ENCODE peak calls at places on chromosomes 2 and 18, in six cellular contexts. X is epithelial cell of esophagus; G is thyroid gland; U is Peyer's patch; V is CD4-positive, alpha-beta T cell; M is gastrocnemius medialis. L is an unnamed sample.

GRCh38 chr2:70984576-70985282 is 6.3 kb downstream of the ANKRD53 start:
- DNase-seq in G (peak), X (peak), U (peak), M (no peak), V (peak), L (peak)

GRCh38 chr18:70431203-70431624 is 142.4 kb downstream of the SOCS6 start:
- DNase-seq in U (no peak), M (no peak), X (peak), V (no peak), G (no peak), L (no peak)

GRCh38 chr18:67633939-67634338 is 117.4 kb upstream of the DSEL start:
- DNase-seq in G (no peak), M (no peak), X (no peak), V (no peak), U (no peak), L (no peak)

GRCh38 chr2:70498054-70498453 is 55.6 kb downstream of the TGFA start:
- DNase-seq in X (peak), V (no peak), G (no peak), M (no peak), U (no peak), L (no peak)

GRCh38 chr18:60090170-60090569 is 190.4 kb downstream of the PMAIP1 start:
- DNase-seq in G (no peak), V (no peak), U (no peak), M (no peak), X (peak), L (no peak)

GRCh38 chr2:38876407-38876806 is 631 bp downstream of the MORN2 start:
- DNase-seq in U (no peak), V (no peak), G (no peak), X (no peak), M (no peak), L (no peak)

GRCh38 chr2:8680931-8681760 is 710 bp upstream of the ID2 start:
- DNase-seq in M (no peak), V (peak), G (peak), X (peak), U (peak), L (no peak)

GRCh38 chr2:168449419-168449818 is 6.7 kb upstream of the CERS6 start:
- DNase-seq in V (no peak), M (no peak), G (no peak), X (no peak), U (no peak), L (no peak)

GRCh38 chr2:124046332-124046731 is 21.2 kb downstream of the CNTNAP5 start:
- DNase-seq in X (no peak), G (no peak), V (no peak), M (no peak), U (no peak), L (no peak)

GRCh38 chr2:64439194-64439593 is 14.8 kb upstream of the LGALSL start:
- DNase-seq in G (peak), U (no peak), X (no peak), M (no peak), V (no peak), L (no peak)

GRCh38 chr2:181991171-181991885 is 5.7 kb downstream of the PPP1R1C start:
- DNase-seq in G (no peak), V (no peak), U (no peak), X (no peak), M (no peak), L (peak)

GRCh38 chr2:241576293-241576654 is 17.7 kb downstream of the BOK start:
- DNase-seq in X (no peak), G (no peak), M (no peak), U (peak), V (no peak), L (no peak)

GRCh38 chr2:1602359-1603010 is 141.8 kb downstream of the PXDN start:
- DNase-seq in V (no peak), X (no peak), G (no peak), U (peak), M (no peak), L (no peak)

GRCh38 chr2:37923308-37924055 is 1.6 kb upstream of the RMDN2 start:
- DNase-seq in X (no peak), V (no peak), U (no peak), M (no peak), G (no peak), L (no peak)

GRCh38 chr18:36078751-36079529 is 11.6 kb upstream of the RPRD1A start:
- DNase-seq in V (no peak), G (no peak), X (no peak), U (no peak), M (no peak), L (no peak)

GRCh38 chr2:109318150-109318948 is 189.3 kb downstream of the SH3RF3 start:
- DNase-seq in U (peak), M (peak), G (peak), X (peak), V (no peak), L (no peak)

GRCh38 chr18:2994190-2994589 is 18.8 kb downstream of the LPIN2 start:
- DNase-seq in U (no peak), V (no peak), M (no peak), G (no peak), X (no peak), L (no peak)

GRCh38 chr2:235287369-235287722 is 206.5 kb upstream of the AGAP1 start:
- DNase-seq in M (no peak), U (no peak), V (no peak), G (no peak), X (no peak), L (no peak)
- TF ChIP-seq CTCF in M (no peak), U (no peak), V (no peak), G (no peak), X (no peak), L (no peak)

GRCh38 chr2:202035089-202035940 is 1.7 kb downstream of the FZD7 start:
- DNase-seq in M (peak), U (peak), X (peak), G (peak), V (no peak), L (no peak)
- TF ChIP-seq CTCF in M (peak), U (no peak), X (peak), G (peak), V (no peak), L (peak)

GRCh38 chr2:219176818-219177593 is at the start of gene CNPPD1:
- DNase-seq in U (peak), G (peak), M (peak), V (peak), X (peak), L (peak)

GRCh38 chr2:219179601-219180465 is 1.8 kb downstream of the RETREG2 start:
- DNase-seq in V (no peak), X (no peak), U (no peak), G (no peak), M (no peak), L (no peak)

GRCh38 chr2:219177594-219178376 is at the start of gene RETREG2:
- DNase-seq in V (peak), X (peak), M (peak), G (peak), U (peak), L (peak)

GRCh38 chr2:219180961-219181360 is 2.9 kb downstream of the RETREG2 start:
- DNase-seq in V (no peak), U (no peak), G (no peak), X (no peak), M (no peak), L (no peak)

DNA sequence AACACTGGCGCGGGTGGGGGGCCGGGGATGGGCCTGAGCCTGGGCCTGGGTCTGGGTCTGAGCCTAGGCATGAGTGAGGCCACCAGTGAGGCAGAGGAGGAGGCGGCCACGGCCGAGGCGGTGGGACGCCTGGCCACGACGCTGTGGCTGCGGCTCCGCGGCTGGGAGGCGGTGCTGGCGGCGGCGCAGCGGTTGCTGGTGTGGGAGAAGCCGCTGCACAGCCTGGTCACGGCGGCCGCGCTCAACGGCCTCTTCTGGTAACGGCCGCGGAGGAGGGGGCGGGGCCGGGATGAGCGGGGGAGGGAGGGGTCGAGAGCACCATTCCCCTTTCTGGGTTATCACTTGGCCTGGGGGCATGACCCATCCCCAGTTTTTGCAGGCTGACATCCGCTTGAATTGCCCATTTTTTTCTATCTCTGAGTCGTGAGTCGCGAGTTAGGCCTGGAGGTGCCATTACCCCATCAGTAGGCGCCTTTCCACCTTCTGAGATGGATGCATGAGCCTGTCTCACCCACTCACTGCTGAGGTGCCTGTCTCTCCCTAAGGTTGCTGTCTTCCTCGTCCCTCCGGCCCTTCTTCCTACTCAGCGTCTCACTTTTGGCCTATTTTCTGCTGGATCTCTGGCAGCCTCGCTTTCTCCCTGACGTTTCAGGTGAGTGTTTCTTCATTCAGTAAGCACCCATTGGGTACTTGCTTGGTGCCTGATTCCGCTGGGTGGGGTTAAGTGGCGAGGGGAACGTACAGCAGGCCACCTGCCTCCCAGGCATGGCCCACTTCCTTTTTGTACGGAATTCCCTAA is 501 bp downstream of the RETREG2 start:
- DNase-seq in X (peak), G (peak), M (peak), U (no peak), V (no peak), L (peak)
- TF ChIP-seq CTCF in X (no peak), G (no peak), M (no peak), U (no peak), V (no peak), L (no peak)

GRCh38 chr2:229164545-229165249 is 106.4 kb downstream of the PID1 start:
- DNase-seq in G (no peak), X (peak), M (no peak), U (no peak), V (no peak), L (no peak)
- TF ChIP-seq CTCF in G (no peak), X (no peak), M (no peak), U (no peak), V (no peak), L (no peak)

DNA sequence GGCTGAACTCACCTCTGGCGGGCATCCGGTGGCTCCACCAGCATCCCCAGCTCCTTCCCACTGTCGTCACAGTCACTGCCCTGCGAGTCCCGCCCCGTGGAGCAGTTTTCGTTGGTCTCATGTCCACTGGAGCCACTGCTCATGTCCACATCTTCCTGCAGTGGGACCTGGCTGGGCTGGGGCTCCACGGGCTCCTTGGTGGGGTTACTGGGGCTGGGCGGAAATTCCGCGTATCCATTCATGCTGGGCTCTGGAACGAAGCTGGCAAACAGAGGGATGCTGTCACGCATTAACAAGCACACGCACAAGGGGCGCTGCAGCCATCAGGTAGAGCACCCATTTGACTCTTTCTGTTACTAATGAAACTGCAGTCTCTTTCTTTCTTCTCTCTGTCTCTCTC is 10.7 kb downstream of the PER2 start:
- DNase-seq in U (peak), X (no peak), M (no peak), V (no peak), G (peak), L (no peak)
- TF ChIP-seq CTCF in U (no peak), X (no peak), M (no peak), V (no peak), G (no peak), L (no peak)

GRCh38 chr2:159753797-159754196 is 41.5 kb downstream of the MARCHF7 start:
- DNase-seq in V (no peak), G (no peak), X (no peak), M (no peak), U (no peak), L (no peak)

GRCh38 chr2:159755014-159755413 is 42.7 kb downstream of the MARCHF7 start:
- DNase-seq in V (no peak), X (no peak), M (no peak), G (no peak), U (no peak), L (no peak)

GRCh38 chr2:159758686-159759085 is 39.3 kb downstream of the CD302 start:
- DNase-seq in M (no peak), G (no peak), X (peak), V (no peak), U (no peak), L (no peak)

GRCh38 chr2:159758239-159758638 is 39.8 kb downstream of the CD302 start:
- DNase-seq in G (no peak), X (no peak), M (no peak), V (no peak), U (no peak), L (no peak)

GRCh38 chr2:159755788-159756187 is 42.2 kb downstream of the CD302 start:
- DNase-seq in M (no peak), V (no peak), X (peak), U (no peak), G (no peak), L (no peak)
- TF ChIP-seq CTCF in M (no peak), V (no peak), X (peak), U (no peak), G (no peak), L (peak)

DNA sequence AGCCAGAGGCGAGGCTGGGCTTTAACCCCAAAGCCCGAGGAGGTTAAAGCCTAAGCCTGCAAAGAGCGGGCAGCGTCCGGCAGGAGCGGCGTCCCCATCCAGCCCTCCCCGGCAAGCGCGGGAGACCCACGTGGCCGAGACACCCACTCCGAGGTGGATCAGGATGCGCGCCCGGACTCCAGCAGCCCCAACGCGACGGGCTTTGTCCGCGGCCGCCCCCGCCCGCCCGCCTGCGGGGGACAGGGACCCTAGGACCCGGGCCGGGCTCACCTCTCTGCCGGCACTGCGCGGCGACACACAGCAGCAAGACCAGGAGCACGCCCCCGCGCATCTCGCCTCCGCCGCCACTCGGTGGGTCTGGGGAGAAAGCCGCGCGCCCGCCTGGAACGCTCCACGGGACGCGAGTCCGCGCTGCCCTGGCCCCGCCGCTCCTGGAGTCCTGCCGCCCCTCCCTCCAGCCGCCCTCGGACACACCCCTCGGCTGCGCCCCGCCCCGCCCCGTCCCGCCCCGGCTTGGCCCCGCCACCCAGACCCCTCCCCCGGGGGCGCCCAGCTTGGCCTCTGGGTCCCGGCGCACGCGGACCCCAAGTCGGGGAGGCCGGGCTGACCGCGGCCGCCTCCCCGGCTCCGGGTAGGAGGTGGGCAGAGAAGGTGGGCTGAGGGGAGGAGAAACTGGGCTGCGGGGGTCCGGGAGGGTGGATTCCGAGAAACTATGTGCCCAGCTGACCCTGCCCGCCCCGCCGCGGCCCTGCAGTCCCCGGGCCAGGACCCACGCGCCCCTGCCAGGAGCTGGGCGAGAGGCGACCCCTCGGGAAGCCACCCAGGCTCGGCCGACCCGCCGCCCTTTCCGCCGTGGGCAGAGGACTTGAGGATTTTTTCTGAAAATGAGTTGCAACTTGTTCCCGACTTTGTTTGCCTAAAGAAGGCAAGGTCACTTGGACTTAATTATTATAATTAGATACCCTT is at the start of gene LAMA1:
- DNase-seq in M (no peak), V (no peak), X (peak), U (no peak), G (peak), L (no peak)
- TF ChIP-seq CTCF in M (no peak), V (no peak), X (no peak), U (no peak), G (no peak), L (no peak)

GRCh38 chr2:197804049-197804757 is at the start of gene PLCL1:
- DNase-seq in X (peak), G (peak), V (peak), U (peak), M (peak), L (peak)
- TF ChIP-seq CTCF in X (no peak), G (no peak), V (no peak), U (no peak), M (no peak), L (no peak)

GRCh38 chr2:219458996-219459395 is 24.4 kb downstream of the SPEG start:
- DNase-seq in X (no peak), G (no peak), U (no peak), M (no peak), V (no peak), L (no peak)

GRCh38 chr2:219459460-219460311 is 25.0 kb downstream of the SPEG start:
- DNase-seq in G (peak), M (peak), V (no peak), U (no peak), X (peak), L (peak)

GRCh38 chr2:219455635-219456034 is 21.0 kb downstream of the SPEG start:
- DNase-seq in G (no peak), V (no peak), U (no peak), M (no peak), X (no peak), L (no peak)

GRCh38 chr2:219460424-219460926 is 25.8 kb downstream of the SPEG start:
- DNase-seq in X (no peak), G (peak), U (no peak), M (peak), V (no peak), L (no peak)

DNA sequence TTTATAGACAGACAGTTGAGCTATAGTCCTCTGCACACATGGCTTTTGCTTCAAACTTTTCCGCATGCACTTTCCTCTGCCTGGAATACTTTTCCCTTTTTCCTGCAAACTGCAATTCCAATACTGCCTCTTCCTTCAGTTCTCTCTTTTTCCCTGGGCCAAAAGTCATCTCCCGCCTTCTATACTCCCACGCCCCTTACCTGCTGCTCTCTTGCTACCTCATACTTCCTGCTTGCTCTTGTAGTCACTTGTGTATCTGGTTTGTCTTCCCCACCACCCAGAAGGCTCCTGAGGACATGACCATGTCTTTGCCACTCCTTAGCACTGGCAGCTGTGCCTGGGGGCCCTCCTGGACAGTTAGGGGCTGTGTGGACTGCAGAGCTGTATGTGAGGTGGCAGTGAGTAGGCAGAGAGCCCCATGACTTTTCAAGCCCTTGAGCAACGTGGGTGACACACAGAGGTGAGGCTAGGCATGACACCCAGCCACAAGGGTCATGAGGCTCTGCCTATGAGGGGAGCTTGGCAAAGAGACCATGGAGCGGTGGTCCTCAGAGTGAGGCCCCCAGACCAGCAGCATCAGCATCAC is 23.2 kb downstream of the SPEG start:
- DNase-seq in M (no peak), X (peak), V (no peak), G (no peak), U (no peak), L (no peak)
- TF ChIP-seq CTCF in M (no peak), X (no peak), V (no peak), G (no peak), U (peak), L (peak)

L was measured in GM10248.